ENCODE peak calls at places on chromosome 2, in ten cellular contexts. O is transverse colon, R is K562, Q is GM23338, T is upper lobe of left lung, X is HCT116, K is GM12892, B is sigmoid colon, C is spleen, L is SK-N-SH. F is an unnamed sample.
A peak's percentile ranks its signal among the peaks of the same experiment; 100 is the strongest.

GRCh38 chr2:72133721-72134407 is 13.8 kb downstream of the CYP26B1 start:
- DNase-seq in O (no peak), R (no peak), Q (no peak), T (no peak), X (no peak), K (no peak), B (peak; percentile 48), C (peak; percentile 62), L (peak; percentile 29), F (no peak)

GRCh38 chr2:84526562-84526961 is 10.3 kb downstream of the DNAH6 start:
- DNase-seq in O (no peak), R (no peak), Q (no peak), T (no peak), X (no peak), K (no peak), B (no peak), C (no peak), L (no peak), F (no peak)

GRCh38 chr2:221400411-221400810 is 171.7 kb downstream of the EPHA4 start:
- DNase-seq in O (no peak), R (no peak), Q (no peak), T (no peak), X (no peak), K (no peak), B (no peak), C (no peak), L (no peak), F (no peak)

GRCh38 chr2:28702415-28702859 is 49.2 kb upstream of the PPP1CB start:
- DNase-seq in O (no peak), R (no peak), Q (no peak), T (no peak), X (no peak), K (no peak), B (peak; percentile 83), C (peak; percentile 36), L (no peak), F (no peak)

GRCh38 chr2:148813603-148814065 is 61.4 kb upstream of the KIF5C start:
- DNase-seq in O (peak; percentile 25), R (peak; percentile 49), Q (peak; percentile 98), T (no peak), X (no peak), K (peak; percentile 63), B (no peak), C (peak; percentile 77), L (peak; percentile 19), F (no peak)

GRCh38 chr2:34831096-34831495 is 1232.0 kb upstream of the FAM98A start:
- DNase-seq in O (no peak), R (no peak), Q (no peak), T (no peak), X (no peak), K (no peak), B (no peak), C (no peak), L (no peak), F (no peak)

GRCh38 chr2:150495993-150496627 is 8.6 kb upstream of the RND3 start:
- DNase-seq in O (no peak), R (no peak), Q (no peak), T (no peak), X (no peak), K (no peak), B (no peak), C (no peak), L (no peak), F (no peak)

GRCh38 chr2:133422946-133423345 is 145.3 kb downstream of the NCKAP5 start:
- DNase-seq in O (no peak), R (no peak), Q (no peak), T (no peak), X (no peak), K (no peak), B (no peak), C (no peak), L (no peak), F (peak; percentile 21)

GRCh38 chr2:14016289-14016955 is 616.1 kb upstream of the LRATD1 start:
- DNase-seq in O (no peak), R (no peak), Q (no peak), T (peak; percentile 31), X (no peak), K (no peak), B (no peak), C (no peak), L (peak; percentile 5), F (no peak)

GRCh38 chr2:213934560-213934959 is 476.3 kb upstream of the VWC2L start:
- DNase-seq in O (no peak), R (no peak), Q (peak; percentile 60), T (no peak), X (no peak), K (no peak), B (no peak), C (no peak), L (peak; percentile 23), F (no peak)

GRCh38 chr2:141630531-141630930 is 500.3 kb downstream of the LRP1B start:
- DNase-seq in O (no peak), R (no peak), Q (no peak), T (no peak), X (no peak), K (no peak), B (no peak), C (no peak), L (no peak), F (no peak)

GRCh38 chr2:207239754-207240494 is 74.2 kb upstream of the KLF7 start:
- DNase-seq in O (no peak), R (no peak), Q (no peak), T (no peak), X (no peak), K (no peak), B (no peak), C (no peak), L (no peak), F (no peak)

GRCh38 chr2:207241198-207241597 is 75.5 kb upstream of the KLF7 start:
- DNase-seq in O (no peak), R (no peak), Q (no peak), T (no peak), X (no peak), K (no peak), B (no peak), C (no peak), L (no peak), F (no peak)

GRCh38 chr2:207240649-207241048 is 74.9 kb upstream of the KLF7 start:
- DNase-seq in O (no peak), R (no peak), Q (no peak), T (no peak), X (no peak), K (no peak), B (no peak), C (no peak), L (no peak), F (no peak)

GRCh38 chr2:207236156-207236935 is 70.6 kb upstream of the KLF7 start:
- DNase-seq in O (no peak), R (no peak), Q (no peak), T (peak; percentile 59), X (no peak), K (no peak), B (peak; percentile 76), C (no peak), L (no peak), F (no peak)

DNA sequence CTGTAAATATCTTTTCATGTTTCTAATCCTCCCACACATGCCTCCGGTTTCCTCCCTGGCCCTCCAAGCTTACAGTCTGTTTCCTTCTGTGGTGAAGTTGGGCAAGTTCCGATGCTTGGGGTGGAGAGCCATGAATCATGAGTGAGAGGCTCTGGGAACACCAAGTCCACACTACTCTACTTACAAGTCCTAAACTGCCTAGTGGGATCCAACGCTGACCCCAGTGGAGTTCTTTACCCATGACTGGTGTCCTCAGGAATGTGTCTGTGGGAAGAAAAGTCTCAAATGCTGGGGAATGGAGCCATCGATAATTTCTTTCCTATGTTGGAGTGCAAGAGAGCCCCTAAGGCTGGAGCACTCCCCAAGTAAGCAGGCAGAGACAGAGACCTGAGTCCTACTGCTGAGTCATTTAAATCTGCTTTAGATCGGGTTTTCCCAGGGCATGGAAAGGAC is 73.5 kb upstream of the KLF7 start:
- DNase-seq in O (peak; percentile 29), R (peak; percentile 12), Q (no peak), T (peak; percentile 88), X (no peak), K (no peak), B (peak; percentile 85), C (no peak), L (no peak), F (no peak)
- TF ChIP-seq POLR2AphosphoS5 in O (peak; percentile 20), R (no peak), Q (no peak), T (peak; percentile 60), X (no peak), K (no peak), B (peak; percentile 61), C (no peak), L (no peak), F (peak; percentile 34)

DNA sequence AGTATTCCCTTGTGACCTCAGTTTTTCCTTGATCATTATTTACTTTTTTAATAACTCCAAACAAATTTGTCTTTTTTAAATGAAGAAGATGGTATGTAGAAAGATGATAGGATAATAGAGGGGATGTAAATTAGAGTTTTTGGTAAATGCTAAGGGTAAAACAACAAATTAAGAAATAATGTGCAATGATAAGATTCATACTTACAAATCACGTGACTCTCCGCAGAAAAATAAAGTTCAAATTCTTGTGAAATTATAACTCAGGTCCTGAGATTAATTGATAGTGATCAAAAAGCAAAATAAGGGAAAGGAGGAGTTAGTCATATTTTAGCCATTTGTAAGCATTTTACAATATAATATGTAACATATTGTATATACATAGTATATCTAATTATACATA is 304.1 kb upstream of the KCNH7 start:
- DNase-seq in O (no peak), R (no peak), Q (no peak), T (no peak), X (no peak), K (no peak), B (no peak), C (no peak), L (no peak), F (no peak)
- TF ChIP-seq POLR2AphosphoS5 in O (no peak), R (no peak), Q (no peak), T (no peak), X (no peak), K (no peak), B (no peak), C (no peak), L (no peak), F (no peak)

DNA sequence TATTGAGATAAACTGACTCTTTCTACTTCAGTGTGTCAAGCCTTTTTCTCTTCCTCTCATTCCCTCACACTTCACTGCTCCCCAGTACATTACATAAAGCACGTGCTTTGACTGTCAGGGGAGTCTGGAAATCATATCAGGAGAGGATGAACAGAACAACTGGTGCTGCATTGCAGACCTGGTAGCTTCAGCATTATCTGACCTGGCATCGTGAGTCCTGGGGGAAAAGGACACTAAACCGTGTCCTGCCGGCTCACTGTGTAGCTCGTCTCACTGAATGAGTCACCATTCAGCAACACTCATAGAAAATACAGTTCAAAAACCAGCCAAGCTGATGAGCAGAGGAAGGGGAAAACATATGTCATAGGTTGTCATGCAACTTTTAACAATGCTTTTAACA is 108.5 kb upstream of the UNC80 start:
- DNase-seq in O (no peak), R (no peak), Q (no peak), T (no peak), X (no peak), K (no peak), B (no peak), C (no peak), L (peak; percentile 70), F (no peak)
- TF ChIP-seq POLR2AphosphoS5 in O (no peak), R (no peak), Q (no peak), T (no peak), X (no peak), K (no peak), B (no peak), C (no peak), L (peak; percentile 64), F (no peak)

DNA sequence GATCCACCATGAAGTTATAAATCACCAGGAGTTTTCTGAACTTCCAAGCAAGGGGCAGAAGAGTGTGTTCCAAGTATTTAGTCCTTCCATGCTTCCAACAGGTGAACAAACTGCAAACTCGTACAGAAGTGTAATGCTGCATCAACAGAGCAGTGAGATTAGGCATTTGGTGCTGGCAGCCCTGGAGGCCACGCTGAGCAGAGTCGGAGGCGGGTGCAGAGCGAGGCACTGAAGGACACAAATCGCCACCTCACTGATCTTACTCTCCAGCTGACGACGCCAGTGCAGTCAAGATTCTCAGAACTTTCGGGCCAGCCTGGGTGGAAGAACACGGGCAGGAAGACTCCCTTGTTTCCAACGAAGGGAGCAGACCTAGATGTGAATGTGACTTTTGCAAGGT is 39.2 kb downstream of the SERPINE2 start:
- DNase-seq in O (no peak), R (no peak), Q (no peak), T (no peak), X (no peak), K (no peak), B (no peak), C (no peak), L (no peak), F (no peak)
- TF ChIP-seq POLR2AphosphoS5 in O (no peak), R (no peak), Q (no peak), T (no peak), X (no peak), K (no peak), B (no peak), C (no peak), L (no peak), F (no peak)